ENCODE peak calls at places on chromosomes 3 and 15, in five cellular contexts. X, O, G, H and D are unnamed samples.

GRCh38 chr3:50427255-50427654 is 67.9 kb upstream of the TMEM115 start:
- DNase-seq in X (no peak), O (no peak), G (no peak), H (no peak), D (no peak)

GRCh38 chr15:49036650-49037545 is 9.3 kb downstream of the SECISBP2L start:
- DNase-seq in X (no peak), O (no peak), G (no peak), H (peak; percentile 9), D (no peak)

GRCh38 chr3:69164296-69164695 is 41.9 kb upstream of the LMOD3 start:
- DNase-seq in X (no peak), O (no peak), G (no peak), H (no peak), D (no peak)

GRCh38 chr3:28171962-28172361 is 69.5 kb upstream of the CMC1 start:
- DNase-seq in X (no peak), O (no peak), G (no peak), H (no peak), D (no peak)

GRCh38 chr3:44870375-44871061 is 3.9 kb upstream of the TGM4 start:
- DNase-seq in X (no peak), O (no peak), G (no peak), H (no peak), D (no peak)

GRCh38 chr3:94440767-94441493 is 378.1 kb downstream of the NSUN3 start:
- DNase-seq in X (no peak), O (no peak), G (no peak), H (no peak), D (no peak)

GRCh38 chr3:123278446-123278845 is 76.7 kb downstream of the SEC22A start:
- DNase-seq in X (no peak), O (no peak), G (peak; percentile 46), H (no peak), D (no peak)

GRCh38 chr3:112974178-112974517 is 755 bp downstream of the CD200R1 start:
- DNase-seq in X (no peak), O (no peak), G (no peak), H (no peak), D (no peak)

GRCh38 chr15:22873204-22873701 is 34.8 kb downstream of the NIPA2 start:
- DNase-seq in X (no peak), O (no peak), G (no peak), H (no peak), D (peak; percentile 52)

GRCh38 chr3:147652682-147653081 is 243.5 kb downstream of the ZIC1 start:
- DNase-seq in X (no peak), O (no peak), G (no peak), H (no peak), D (no peak)

GRCh38 chr3:179666436-179667035 is 13.7 kb downstream of the USP13 start:
- DNase-seq in X (no peak), O (no peak), G (peak; percentile 59), H (no peak), D (peak; percentile 24)

GRCh38 chr15:32020158-32020557 is 10.2 kb upstream of the CHRNA7 start:
- DNase-seq in X (no peak), O (no peak), G (no peak), H (no peak), D (no peak)

GRCh38 chr3:122938756-122939425 is 88.7 kb downstream of the SEMA5B start:
- DNase-seq in X (no peak), O (no peak), G (no peak), H (peak; percentile 27), D (no peak)

GRCh38 chr3:46707601-46708011 is 6.4 kb downstream of the TMIE start:
- DNase-seq in X (no peak), O (no peak), G (no peak), H (no peak), D (no peak)

GRCh38 chr3:52873433-52874159 is 23.8 kb downstream of the STIMATE start:
- DNase-seq in X (no peak), O (no peak), G (no peak), H (peak; percentile 17), D (no peak)

GRCh38 chr3:194091141-194091540 is 44.8 kb upstream of the HES1 start:
- DNase-seq in X (no peak), O (no peak), G (no peak), H (peak; percentile 46), D (no peak)

GRCh38 chr3:194369522-194370279 is at the start of gene LRRC15:
- DNase-seq in X (no peak), O (no peak), G (no peak), H (peak; percentile 20), D (peak; percentile 47)

GRCh38 chr3:108548886-108549285 is 38.5 kb upstream of the MYH15 start:
- DNase-seq in X (no peak), O (no peak), G (no peak), H (no peak), D (no peak)

GRCh38 chr15:31296304-31297220 is 30.1 kb upstream of the KLF13 start:
- DNase-seq in X (no peak), O (no peak), G (no peak), H (no peak), D (no peak)

GRCh38 chr15:80070840-80071239 is 11.4 kb downstream of the ZFAND6 start:
- DNase-seq in X (no peak), O (no peak), G (no peak), H (peak; percentile 37), D (no peak)

GRCh38 chr15:100926258-100926657 is 7.1 kb downstream of the LRRK1 start:
- DNase-seq in X (no peak), O (no peak), G (peak; percentile 69), H (peak; percentile 22), D (peak; percentile 75)

GRCh38 chr3:12940854-12941253 is 99.5 kb upstream of the RPL32 start:
- DNase-seq in X (no peak), O (no peak), G (no peak), H (no peak), D (no peak)

GRCh38 chr3:17678116-17678741 is 64.2 kb downstream of the TBC1D5 start:
- DNase-seq in X (no peak), O (no peak), G (no peak), H (no peak), D (no peak)

GRCh38 chr15:50257924-50258323 is 7.6 kb downstream of the HDC start:
- DNase-seq in X (no peak), O (no peak), G (no peak), H (peak; percentile 19), D (no peak)

GRCh38 chr15:86611392-86612040 is 531.8 kb downstream of the AGBL1 start:
- DNase-seq in X (no peak), O (no peak), G (no peak), H (no peak), D (no peak)

GRCh38 chr15:101288905-101289513 is 6.0 kb downstream of the SNRPA1 start:
- DNase-seq in X (peak; percentile 42), O (no peak), G (no peak), H (peak; percentile 67), D (no peak)

GRCh38 chr3:19543212-19543841 is 390.7 kb downstream of the EFHB start:
- DNase-seq in X (peak; percentile 1), O (peak; percentile 25), G (peak; percentile 46), H (no peak), D (peak; percentile 11)

GRCh38 chr3:186013312-186013711 is 75.5 kb upstream of the TRA2B start:
- DNase-seq in X (no peak), O (no peak), G (no peak), H (no peak), D (no peak)

GRCh38 chr3:113533534-113533892 is 1.2 kb downstream of the SIDT1 start:
- DNase-seq in X (no peak), O (no peak), G (no peak), H (no peak), D (no peak)

GRCh38 chr3:52349131-52349530 is 33.0 kb downstream of the DNAH1 start:
- DNase-seq in X (no peak), O (no peak), G (no peak), H (no peak), D (no peak)

GRCh38 chr3:48057521-48057920 is 41.3 kb upstream of the MAP4 start:
- DNase-seq in X (no peak), O (no peak), G (no peak), H (no peak), D (no peak)

GRCh38 chr15:68354923-68355322 is 77.0 kb downstream of the ITGA11 start:
- DNase-seq in X (peak; percentile 64), O (no peak), G (no peak), H (peak; percentile 21), D (no peak)

GRCh38 chr15:68354268-68354667 is 76.7 kb downstream of the FEM1B start:
- DNase-seq in X (no peak), O (no peak), G (no peak), H (no peak), D (no peak)

GRCh38 chr15:68353418-68354145 is 76.0 kb downstream of the FEM1B start:
- DNase-seq in X (no peak), O (no peak), G (no peak), H (no peak), D (no peak)

GRCh38 chr15:68349173-68349572 is 71.6 kb downstream of the FEM1B start:
- DNase-seq in X (no peak), O (no peak), G (no peak), H (no peak), D (no peak)

GRCh38 chr15:68352401-68353062 is 75.0 kb downstream of the FEM1B start:
- DNase-seq in X (peak; percentile 35), O (peak; percentile 21), G (no peak), H (no peak), D (no peak)
- TF ChIP-seq ATF3 in X (no peak), O (no peak), G (no peak), H (no peak), D (no peak)

DNA sequence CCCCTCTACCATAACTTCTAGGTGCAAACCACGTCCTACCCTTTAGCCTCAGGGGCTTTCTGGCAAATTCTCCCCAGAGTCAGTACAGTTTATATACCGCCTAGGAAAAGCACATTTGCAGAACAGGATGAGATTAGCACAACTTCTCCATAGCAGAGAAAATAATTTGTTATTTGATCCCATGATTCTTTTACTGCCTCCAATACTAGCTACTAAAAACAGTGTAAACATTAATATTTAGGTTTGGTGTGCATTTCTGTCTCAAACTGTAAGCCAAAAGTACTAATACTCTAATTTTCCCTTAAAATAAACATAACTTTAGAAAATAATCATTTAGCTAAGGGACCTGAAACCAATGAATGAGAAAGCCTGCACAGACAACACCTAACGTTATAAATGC is 4.5 kb downstream of the CPEB1 start:
- DNase-seq in X (no peak), O (no peak), G (no peak), H (no peak), D (no peak)
- TF ChIP-seq ATF3 in X (no peak), O (no peak), G (no peak), H (no peak), D (no peak)

GRCh38 chr15:57922780-57923179 is 142.7 kb downstream of the ALDH1A2 start:
- DNase-seq in X (peak; percentile 2), O (no peak), G (no peak), H (no peak), D (no peak)
- TF ChIP-seq ATF3 in X (no peak), O (no peak), G (no peak), H (no peak), D (no peak)

GRCh38 chr3:188337232-188337631 is 183.3 kb downstream of the LPP start:
- DNase-seq in X (no peak), O (no peak), G (no peak), H (no peak), D (no peak)

GRCh38 chr3:188338081-188338480 is 184.1 kb downstream of the LPP start:
- DNase-seq in X (no peak), O (no peak), G (no peak), H (no peak), D (no peak)

GRCh38 chr3:188341501-188341900 is 187.5 kb downstream of the LPP start:
- DNase-seq in X (no peak), O (no peak), G (no peak), H (no peak), D (no peak)

GRCh38 chr3:188336178-188336577 is 182.2 kb downstream of the LPP start:
- DNase-seq in X (no peak), O (no peak), G (no peak), H (no peak), D (no peak)

GRCh38 chr3:188339410-188340295 is 185.7 kb downstream of the LPP start:
- DNase-seq in X (no peak), O (no peak), G (no peak), H (no peak), D (no peak)
- TF ChIP-seq ATF3 in X (no peak), O (no peak), G (no peak), H (no peak), D (no peak)